ENCODE peak calls at places on chromosomes 5 and 9, in four cellular contexts. One of them, this sample, is unnamed.

GRCh38 chr5:42059291-42059690 is 134.2 kb downstream of the FBXO4 start:
- DNase-seq in fibroblast of pulmonary artery: peak
- DNase-seq in mesothelial cell of epicardium: no peak
- DNase-seq in cardiac fibroblast: peak
- DNase-seq in this sample: no peak

GRCh38 chr9:71120439-71121247 is 778 bp downstream of the TRPM3 start:
- DNase-seq in fibroblast of pulmonary artery: no peak
- DNase-seq in cardiac fibroblast: no peak
- DNase-seq in mesothelial cell of epicardium: no peak
- DNase-seq in this sample: no peak

GRCh38 chr9:119368681-119369581 is at the start of gene BRINP1:
- DNase-seq in fibroblast of pulmonary artery: peak
- DNase-seq in mesothelial cell of epicardium: peak
- DNase-seq in cardiac fibroblast: peak
- DNase-seq in this sample: peak

GRCh38 chr5:15366676-15367391 is 133.1 kb upstream of the FBXL7 start:
- DNase-seq in fibroblast of pulmonary artery: peak
- DNase-seq in mesothelial cell of epicardium: no peak
- DNase-seq in cardiac fibroblast: peak
- DNase-seq in this sample: peak

GRCh38 chr5:36965179-36965578 is 88.6 kb downstream of the NIPBL start:
- DNase-seq in fibroblast of pulmonary artery: no peak
- DNase-seq in mesothelial cell of epicardium: no peak
- DNase-seq in cardiac fibroblast: no peak
- DNase-seq in this sample: no peak

GRCh38 chr5:32767948-32768427 is 56.9 kb downstream of the NPR3 start:
- DNase-seq in fibroblast of pulmonary artery: peak
- DNase-seq in mesothelial cell of epicardium: no peak
- DNase-seq in cardiac fibroblast: peak
- DNase-seq in this sample: peak

GRCh38 chr5:175695161-175696126 is 37.6 kb downstream of the HRH2 start:
- DNase-seq in fibroblast of pulmonary artery: no peak
- DNase-seq in cardiac fibroblast: no peak
- DNase-seq in mesothelial cell of epicardium: no peak
- DNase-seq in this sample: no peak

GRCh38 chr9:98658965-98659364 is 49.8 kb downstream of the GABBR2 start:
- DNase-seq in cardiac fibroblast: peak
- DNase-seq in mesothelial cell of epicardium: no peak
- DNase-seq in fibroblast of pulmonary artery: peak
- DNase-seq in this sample: peak

GRCh38 chr5:149320791-149321330 is 24.4 kb upstream of the GRPEL2 start:
- DNase-seq in cardiac fibroblast: peak
- DNase-seq in fibroblast of pulmonary artery: peak
- DNase-seq in mesothelial cell of epicardium: peak
- DNase-seq in this sample: peak

GRCh38 chr5:175685701-175686350 is 28.0 kb downstream of the HRH2 start:
- DNase-seq in fibroblast of pulmonary artery: no peak
- DNase-seq in mesothelial cell of epicardium: no peak
- DNase-seq in cardiac fibroblast: no peak
- DNase-seq in this sample: no peak

GRCh38 chr9:28774433-28775029 is 1201.2 kb upstream of the C9orf72 start:
- DNase-seq in mesothelial cell of epicardium: no peak
- DNase-seq in fibroblast of pulmonary artery: peak
- DNase-seq in cardiac fibroblast: peak
- DNase-seq in this sample: peak

GRCh38 chr5:72347801-72348305 is 27.7 kb downstream of the PTCD2 start:
- DNase-seq in mesothelial cell of epicardium: no peak
- DNase-seq in cardiac fibroblast: peak
- DNase-seq in fibroblast of pulmonary artery: peak
- DNase-seq in this sample: peak

GRCh38 chr5:170296036-170296934 is 1.3 kb downstream of the LCP2 start:
- DNase-seq in mesothelial cell of epicardium: no peak
- DNase-seq in fibroblast of pulmonary artery: no peak
- DNase-seq in cardiac fibroblast: no peak
- DNase-seq in this sample: no peak

GRCh38 chr9:87406545-87407166 is 91.0 kb upstream of the DAPK1 start:
- DNase-seq in mesothelial cell of epicardium: no peak
- DNase-seq in fibroblast of pulmonary artery: no peak
- DNase-seq in cardiac fibroblast: no peak
- DNase-seq in this sample: no peak

GRCh38 chr5:85614482-85614881 is 1003.3 kb upstream of the COX7C start:
- DNase-seq in cardiac fibroblast: no peak
- DNase-seq in mesothelial cell of epicardium: no peak
- DNase-seq in fibroblast of pulmonary artery: no peak
- DNase-seq in this sample: no peak

GRCh38 chr5:77356740-77357139 is 135.4 kb downstream of the WDR41 start:
- DNase-seq in mesothelial cell of epicardium: no peak
- DNase-seq in fibroblast of pulmonary artery: no peak
- DNase-seq in cardiac fibroblast: peak
- DNase-seq in this sample: peak

GRCh38 chr5:15719784-15720183 is 219.8 kb downstream of the FBXL7 start:
- DNase-seq in fibroblast of pulmonary artery: peak
- DNase-seq in cardiac fibroblast: no peak
- DNase-seq in mesothelial cell of epicardium: no peak
- DNase-seq in this sample: no peak

GRCh38 chr9:110835404-110835803 is 166.8 kb downstream of the MUSK start:
- DNase-seq in mesothelial cell of epicardium: no peak
- DNase-seq in fibroblast of pulmonary artery: peak
- DNase-seq in cardiac fibroblast: peak
- DNase-seq in this sample: peak

GRCh38 chr5:505946-506555 is 18.2 kb downstream of the SLC9A3 start:
- DNase-seq in mesothelial cell of epicardium: no peak
- DNase-seq in fibroblast of pulmonary artery: no peak
- DNase-seq in cardiac fibroblast: no peak
- DNase-seq in this sample: no peak

GRCh38 chr5:159905496-159905895 is 10.8 kb upstream of the ADRA1B start:
- DNase-seq in fibroblast of pulmonary artery: peak
- DNase-seq in mesothelial cell of epicardium: no peak
- DNase-seq in cardiac fibroblast: peak
- DNase-seq in this sample: peak

GRCh38 chr9:124297553-124297905 is 39.8 kb downstream of the NEK6 start:
- DNase-seq in mesothelial cell of epicardium: peak
- DNase-seq in fibroblast of pulmonary artery: peak
- DNase-seq in cardiac fibroblast: peak
- DNase-seq in this sample: peak

GRCh38 chr5:107713228-107713627 is 42.5 kb upstream of the EFNA5 start:
- DNase-seq in cardiac fibroblast: no peak
- DNase-seq in mesothelial cell of epicardium: no peak
- DNase-seq in fibroblast of pulmonary artery: no peak
- DNase-seq in this sample: no peak

GRCh38 chr5:127666043-127666716 is 17.3 kb downstream of the CTXN3 start:
- DNase-seq in fibroblast of pulmonary artery: no peak
- DNase-seq in mesothelial cell of epicardium: no peak
- DNase-seq in cardiac fibroblast: no peak
- DNase-seq in this sample: peak

This sample was measured in iris pigment epithelial cell.